ENCODE peak calls at places on chromosomes 5 and 9, in five cellular contexts. N is neural progenitor cell, K is HCT116, P is fibroblast of lung, J is K562. W is an unnamed sample.

GRCh38 chr9:86500667-86501435 is 146.6 kb upstream of the TUT7 start:
- DNase-seq in J (no peak), K (no peak), N (no peak), P (peak; percentile 95), W (no peak)

GRCh38 chr9:133787749-133788015 is 49.5 kb upstream of the SARDH start:
- DNase-seq in N (peak; percentile 61), K (no peak), P (peak; percentile 10), J (peak; percentile 88), W (peak; percentile 64)

GRCh38 chr9:98099346-98099745 is 19.7 kb downstream of the TRIM14 start:
- DNase-seq in J (no peak), P (no peak), N (no peak), K (no peak), W (no peak)

GRCh38 chr5:37090123-37090726 is 159.0 kb downstream of the CPLANE1 start:
- DNase-seq in P (no peak), K (no peak), J (no peak), N (peak; percentile 19), W (no peak)

GRCh38 chr5:102975457-102976182 is 144.3 kb downstream of the GIN1 start:
- DNase-seq in N (no peak), J (no peak), K (no peak), P (peak; percentile 84), W (no peak)

GRCh38 chr9:97276310-97276852 is 31.1 kb upstream of the CCDC180 start:
- DNase-seq in K (no peak), P (no peak), N (no peak), J (no peak), W (no peak)

GRCh38 chr9:109114670-109115069 is 5.1 kb downstream of the TMEM245 start:
- DNase-seq in K (no peak), J (no peak), P (peak; percentile 57), N (no peak), W (no peak)

GRCh38 chr9:133509179-133510083 is 15.3 kb downstream of the MYMK start:
- DNase-seq in K (no peak), N (peak; percentile 70), P (no peak), J (no peak), W (peak; percentile 32)

GRCh38 chr9:135340143-135340655 is 139.4 kb upstream of the PPP1R26 start:
- DNase-seq in N (no peak), K (no peak), J (no peak), P (no peak), W (no peak)

GRCh38 chr5:1282139-1282992 is 12.5 kb downstream of the TERT start:
- DNase-seq in P (no peak), N (no peak), K (no peak), J (no peak), W (no peak)

GRCh38 chr9:76245518-76245917 is 148.7 kb downstream of the RFK start:
- DNase-seq in N (no peak), J (no peak), P (no peak), K (no peak), W (no peak)

GRCh38 chr5:55855509-55855908 is 4.4 kb downstream of the IL31RA start:
- DNase-seq in N (no peak), P (no peak), K (no peak), J (no peak), W (no peak)

GRCh38 chr5:128470663-128471062 is 67.4 kb downstream of the FBN2 start:
- DNase-seq in J (no peak), K (no peak), P (peak; percentile 6), N (no peak), W (no peak)

GRCh38 chr9:36041491-36041890 is 4.8 kb downstream of the RECK start:
- DNase-seq in J (no peak), K (no peak), N (no peak), P (no peak), W (peak; percentile 16)

GRCh38 chr5:126280343-126280742 is 142.9 kb upstream of the GRAMD2B start:
- DNase-seq in P (no peak), K (no peak), J (no peak), N (no peak), W (no peak)

GRCh38 chr5:148682283-148683026 is 28.1 kb upstream of the HTR4 start:
- DNase-seq in N (no peak), K (no peak), J (peak; percentile 67), P (no peak), W (no peak)

GRCh38 chr5:90967443-90967842 is 408.8 kb downstream of the ADGRV1 start:
- DNase-seq in P (no peak), J (no peak), K (no peak), N (no peak), W (no peak)

GRCh38 chr9:87503970-87504369 is 6.3 kb downstream of the DAPK1 start:
- DNase-seq in K (no peak), J (no peak), P (no peak), N (no peak), W (no peak)

GRCh38 chr5:80865547-80865946 is 94.6 kb upstream of the RASGRF2 start:
- DNase-seq in J (no peak), N (no peak), K (no peak), P (peak; percentile 35), W (no peak)

GRCh38 chr9:2267171-2267740 is 252.1 kb downstream of the SMARCA2 start:
- DNase-seq in K (no peak), N (no peak), P (no peak), J (no peak), W (no peak)

GRCh38 chr9:116686693-116687073 is 422 bp upstream of the TRIM32 start:
- DNase-seq in J (no peak), K (no peak), N (no peak), P (no peak), W (no peak)

GRCh38 chr5:75067434-75067833 is 15.1 kb upstream of the GCNT4 start:
- DNase-seq in J (no peak), P (no peak), N (no peak), K (no peak), W (no peak)
- H3K4me2 ChIP-seq in J (no peak overlapping the region), P (no peak overlapping the region), N (no peak overlapping the region), K (no peak overlapping the region), W (no peak overlapping the region)

DNA sequence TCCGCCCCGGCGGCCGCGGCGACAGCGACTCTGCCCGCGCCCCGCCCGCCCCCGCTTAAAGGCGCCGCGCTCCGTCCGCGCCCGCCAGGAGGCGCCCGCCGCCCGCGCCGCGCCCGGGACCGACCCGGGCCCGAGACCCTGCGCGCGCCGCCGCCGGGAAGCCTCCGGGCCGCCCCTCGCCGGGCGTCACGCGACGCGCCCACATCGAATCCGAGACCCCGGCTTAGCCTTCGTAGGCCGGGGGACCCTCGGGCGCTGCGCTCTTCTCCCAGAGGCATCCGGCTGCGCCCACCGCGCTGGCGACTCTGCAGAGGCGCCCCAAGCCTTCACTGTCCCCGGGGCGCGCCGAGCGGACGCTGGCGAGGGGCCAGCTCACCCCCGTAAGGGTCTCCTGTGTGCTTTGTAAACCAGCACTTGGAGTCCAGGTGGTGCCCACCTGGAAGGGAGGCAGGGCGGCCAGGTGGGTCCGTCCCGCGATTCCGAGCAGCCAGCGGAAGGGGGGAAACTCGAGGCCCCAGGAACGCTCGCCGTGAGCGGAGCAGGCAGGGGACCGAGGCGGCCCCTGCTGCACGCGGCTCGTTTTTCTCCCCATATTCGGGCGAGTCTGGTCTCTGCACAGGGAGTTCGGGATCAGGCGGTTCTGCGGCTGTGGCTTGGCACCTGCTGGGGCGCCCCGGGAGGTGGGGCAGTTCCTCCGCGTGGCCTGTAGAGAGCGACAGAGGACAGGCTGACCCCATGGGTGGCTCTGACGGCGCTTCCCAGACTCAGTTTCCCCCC is 432 bp upstream of the ABCA2 start:
- DNase-seq in J (peak; percentile 87), P (no peak), N (peak; percentile 95), K (no peak), W (peak; percentile 68)
- TF ChIP-seq CTCF in J (peak; percentile 71), P (peak; percentile 34), N (no peak), K (no peak), W (peak; percentile 62)

GRCh38 chr9:94851467-94851866 is 125.0 kb downstream of the AOPEP start:
- DNase-seq in K (no peak), P (no peak), J (no peak), N (no peak), W (no peak)

GRCh38 chr9:94843089-94843488 is 116.6 kb downstream of the AOPEP start:
- DNase-seq in J (no peak), N (peak; percentile 41), P (no peak), K (no peak), W (no peak)

GRCh38 chr9:94850540-94851434 is 124.3 kb downstream of the AOPEP start:
- DNase-seq in J (no peak), K (no peak), N (no peak), P (no peak), W (no peak)

GRCh38 chr9:94846739-94847138 is 120.2 kb downstream of the AOPEP start:
- DNase-seq in P (no peak), J (no peak), K (no peak), N (no peak), W (no peak)

DNA sequence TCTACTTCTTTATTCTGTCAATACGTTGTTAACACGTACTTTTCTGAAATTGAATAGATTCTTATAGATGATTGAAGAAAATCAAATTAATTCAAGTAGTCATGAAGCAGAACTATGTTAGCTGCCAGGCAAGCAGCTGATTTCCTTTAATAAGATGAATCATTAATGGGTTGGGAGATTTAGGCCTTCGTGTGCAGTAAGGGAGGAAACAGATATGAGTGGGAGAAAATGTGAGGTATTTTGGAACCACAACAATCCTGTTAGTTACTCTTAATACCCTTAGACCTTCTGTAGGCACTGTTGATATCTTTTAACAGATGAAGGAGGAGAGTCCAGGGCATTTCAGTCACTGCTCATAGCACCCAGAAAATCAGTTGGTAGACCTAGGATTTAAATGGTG is 121.0 kb downstream of the AOPEP start:
- DNase-seq in J (no peak), K (no peak), N (no peak), P (peak; percentile 56), W (no peak)
- H3K4me2 ChIP-seq in J (no peak overlapping the region), K (no peak overlapping the region), N (no peak overlapping the region), P (no peak overlapping the region), W (no peak overlapping the region)

GRCh38 chr9:69882998-69883565 is 62.5 kb downstream of the CFAP95 start:
- DNase-seq in N (no peak), K (no peak), J (no peak), P (no peak), W (no peak)

GRCh38 chr9:69874301-69875060 is 53.9 kb downstream of the CFAP95 start:
- DNase-seq in K (no peak), N (no peak), J (no peak), P (no peak), W (no peak)

GRCh38 chr9:69873401-69873950 is 52.9 kb downstream of the CFAP95 start:
- DNase-seq in P (no peak), J (no peak), N (no peak), K (no peak), W (no peak)

GRCh38 chr9:69876981-69877380 is 56.4 kb downstream of the CFAP95 start:
- DNase-seq in P (no peak), J (no peak), N (no peak), K (no peak), W (no peak)

GRCh38 chr9:69877852-69878507 is 57.4 kb downstream of the CFAP95 start:
- DNase-seq in K (peak; percentile 22), P (peak; percentile 67), J (no peak), N (peak; percentile 50), W (peak; percentile 23)
- TF ChIP-seq CTCF in K (peak; percentile 67), P (peak; percentile 64), J (peak; percentile 61), N (peak; percentile 70), W (peak; percentile 79)